ENCODE peak calls at places on chromosomes 4 and X, in nine cellular contexts. U, V, Z, T, R, C, K, G and A are unnamed samples.

GRCh38 chr4:173346074-173346473 is 11.9 kb upstream of the HMGB2 start:
- DNase-seq in U (no peak), V (no peak), Z (no peak), T (no peak), R (no peak), C (no peak), K (peak; percentile 43), G (no peak), A (no peak)

GRCh38 chrX:132488092-132488749 is 617 bp downstream of the MBNL3 start:
- DNase-seq in U (no peak), V (no peak), Z (peak; percentile 51), T (no peak), R (no peak), C (no peak), K (peak; percentile 42), G (no peak), A (no peak)

GRCh38 chr4:154720123-154720522 is 23.7 kb upstream of the LRAT start:
- DNase-seq in U (peak; percentile 96), V (no peak), Z (no peak), T (no peak), R (no peak), C (no peak), K (peak; percentile 50), G (no peak), A (no peak)

GRCh38 chr4:16532240-16532990 is 306.1 kb upstream of the TAPT1 start:
- DNase-seq in U (peak; percentile 2), V (no peak), Z (no peak), T (no peak), R (peak; percentile 25), C (no peak), K (peak; percentile 90), G (no peak), A (no peak)

GRCh38 chr4:108247511-108248088 is 78.9 kb upstream of the LEF1 start:
- DNase-seq in U (no peak), V (no peak), Z (peak; percentile 38), T (no peak), R (no peak), C (no peak), K (no peak), G (peak; percentile 25), A (peak; percentile 45)

GRCh38 chr4:53702334-53703266 is 111.3 kb upstream of the LNX1 start:
- DNase-seq in U (no peak), V (peak; percentile 84), Z (peak; percentile 77), T (peak; percentile 14), R (peak; percentile 92), C (peak; percentile 88), K (peak; percentile 84), G (peak; percentile 85), A (peak; percentile 20)

GRCh38 chr4:85489273-85489672 is 14.3 kb downstream of the ARHGAP24 start:
- DNase-seq in U (no peak), V (no peak), Z (no peak), T (no peak), R (no peak), C (no peak), K (peak; percentile 77), G (no peak), A (peak; percentile 15)

GRCh38 chr4:30901781-30902479 is 181.8 kb downstream of the PCDH7 start:
- DNase-seq in U (no peak), V (no peak), Z (peak; percentile 42), T (no peak), R (no peak), C (no peak), K (no peak), G (no peak), A (no peak)